ENCODE peak calls at places on chromosome 1, in seven cellular contexts. F is small intestine; T is CD8-positive, alpha-beta T cell; D is astrocyte; R is suprapubic skin; B is left ventricle myocardium inferior; K is dorsolateral prefrontal cortex. U is an unnamed sample.

GRCh38 chr1:153399401-153400055 is 8.7 kb upstream of the S100A8 start:
- DNase-seq in D (no peak), T (no peak), K (no peak), F (no peak), B (no peak), R (no peak), U (no peak)

GRCh38 chr1:210132582-210132981 is 100.0 kb upstream of the SERTAD4 start:
- DNase-seq in F (no peak), D (peak), B (no peak), R (no peak), T (no peak), K (no peak), U (no peak)

GRCh38 chr1:222369148-222369547 is 178.8 kb downstream of the HHIPL2 start:
- DNase-seq in F (no peak), K (no peak), B (no peak), R (no peak), T (no peak), D (no peak), U (no peak)

GRCh38 chr1:228837817-228838716 is 102.8 kb downstream of the RHOU start:
- DNase-seq in R (no peak), T (no peak), F (peak), D (peak), B (no peak), K (no peak), U (no peak)

GRCh38 chr1:43582162-43582566 is 51.5 kb downstream of the PTPRF start:
- DNase-seq in K (no peak), D (peak), R (no peak), F (peak), T (no peak), B (no peak), U (no peak)

GRCh38 chr1:198935371-198935921 is 296.6 kb downstream of the PTPRC start:
- DNase-seq in F (peak), B (peak), T (peak), R (peak), D (peak), K (peak), U (peak)

GRCh38 chr1:62362061-62362951 is 43.1 kb upstream of the KANK4 start:
- DNase-seq in R (no peak), D (no peak), F (no peak), T (no peak), B (no peak), K (no peak), U (no peak)

GRCh38 chr1:240210026-240210425 is 118.3 kb downstream of the FMN2 start:
- DNase-seq in F (no peak), R (no peak), B (no peak), K (no peak), D (peak), T (no peak), U (no peak)

GRCh38 chr1:83512371-83513004 is 486.4 kb downstream of the TTLL7 start:
- DNase-seq in K (no peak), T (no peak), F (no peak), D (no peak), B (no peak), R (no peak), U (no peak)

GRCh38 chr1:17653728-17654351 is 101.3 kb upstream of the ACTL8 start:
- DNase-seq in B (no peak), K (peak), T (no peak), R (no peak), D (no peak), F (peak), U (peak)

GRCh38 chr1:154320882-154321608 is at the start of gene AQP10:
- DNase-seq in F (peak), T (no peak), D (no peak), K (no peak), R (no peak), B (no peak), U (no peak)

GRCh38 chr1:203500279-203500678 is 6.3 kb downstream of the OPTC start:
- DNase-seq in T (no peak), R (no peak), D (no peak), B (no peak), K (no peak), F (no peak), U (peak)

GRCh38 chr1:243542726-243543415 is 287.0 kb downstream of the SDCCAG8 start:
- DNase-seq in F (no peak), T (no peak), D (no peak), K (no peak), B (no peak), R (no peak), U (no peak)

GRCh38 chr1:38191451-38191850 is 144.9 kb upstream of the POU3F1 start:
- DNase-seq in D (no peak), T (no peak), R (no peak), F (no peak), B (peak), K (no peak), U (no peak)

GRCh38 chr1:157092831-157093230 is 6.8 kb downstream of the ETV3L start:
- DNase-seq in B (peak), D (no peak), R (peak), T (no peak), K (no peak), F (no peak), U (peak)

GRCh38 chr1:14136152-14136763 is 436.3 kb downstream of the PRDM2 start:
- DNase-seq in B (no peak), D (no peak), F (no peak), T (no peak), K (no peak), R (no peak), U (no peak)

GRCh38 chr1:227242811-227243682 is 75.2 kb downstream of the CDC42BPA start:
- DNase-seq in K (no peak), D (no peak), B (no peak), T (no peak), R (no peak), F (no peak), U (no peak)

GRCh38 chr1:149843302-149844041 is 55.9 kb upstream of the BOLA1 start:
- DNase-seq in R (no peak), T (no peak), F (peak), K (no peak), D (no peak), B (no peak), U (no peak)

GRCh38 chr1:89363638-89364536 is at the start of gene GBP6:
- DNase-seq in T (no peak), B (peak), K (no peak), R (no peak), D (no peak), F (no peak), U (no peak)

GRCh38 chr1:53470155-53470554 is 11.0 kb downstream of the DMRTB1 start:
- DNase-seq in R (no peak), K (peak), T (no peak), B (peak), F (peak), D (peak), U (peak)

GRCh38 chr1:66207484-66207883 is 326.5 kb upstream of the SGIP1 start:
- DNase-seq in K (no peak), R (no peak), F (no peak), B (no peak), D (peak), T (no peak), U (no peak)

GRCh38 chr1:61674221-61674620 is 50.7 kb downstream of the TM2D1 start:
- DNase-seq in T (no peak), R (no peak), K (no peak), B (no peak), F (no peak), D (no peak), U (no peak)

GRCh38 chr1:231172411-231172810 is 10.6 kb downstream of the TRIM67 start:
- DNase-seq in R (no peak), B (peak), D (no peak), K (no peak), T (no peak), F (no peak), U (no peak)

GRCh38 chr1:169588785-169589485 is 2.7 kb upstream of the F5 start:
- DNase-seq in F (no peak), D (no peak), R (no peak), T (no peak), K (no peak), B (no peak), U (no peak)

GRCh38 chr1:101178688-101179491 is 57.9 kb upstream of the S1PR1 start:
- DNase-seq in F (peak), T (no peak), B (no peak), D (no peak), K (no peak), R (no peak), U (no peak)

GRCh38 chr1:147266381-147266780 is 23.9 kb downstream of the CHD1L start:
- DNase-seq in D (no peak), F (no peak), B (no peak), R (no peak), K (peak), T (no peak), U (no peak)

GRCh38 chr1:214401666-214402065 is 120.7 kb downstream of the SMYD2 start:
- DNase-seq in T (no peak), B (no peak), K (no peak), R (no peak), D (peak), F (no peak), U (no peak)

GRCh38 chr1:214400136-214400535 is 119.2 kb downstream of the SMYD2 start:
- DNase-seq in F (no peak), R (no peak), K (no peak), B (no peak), D (peak), T (no peak), U (no peak)

GRCh38 chr1:214396319-214396718 is 115.4 kb downstream of the SMYD2 start:
- DNase-seq in K (no peak), T (no peak), R (no peak), B (no peak), F (no peak), D (peak), U (no peak)

GRCh38 chr1:214398490-214398889 is 117.5 kb downstream of the SMYD2 start:
- DNase-seq in B (no peak), R (no peak), D (no peak), F (no peak), T (no peak), K (no peak), U (no peak)

DNA sequence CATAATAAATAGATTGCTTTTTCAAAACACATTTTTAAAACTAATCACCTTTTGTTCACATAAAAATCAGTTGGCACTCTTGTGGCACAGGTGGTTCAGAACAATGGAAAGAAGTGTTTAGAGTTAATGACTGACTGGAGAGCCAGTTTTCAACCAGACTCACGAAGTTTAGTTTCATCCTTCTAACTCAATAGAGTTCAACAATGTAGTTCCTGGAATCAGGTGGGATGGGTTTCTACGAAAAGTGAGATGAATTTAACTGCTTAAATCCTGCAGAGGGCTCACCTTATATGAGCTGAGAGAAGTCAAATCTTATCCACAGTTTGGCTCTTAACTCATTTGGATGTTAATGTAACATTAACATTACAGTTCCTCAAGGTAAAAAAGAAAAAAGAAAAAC is 116.5 kb downstream of the SMYD2 start:
- DNase-seq in F (no peak), R (no peak), T (no peak), B (no peak), D (no peak), K (no peak), U (no peak)
- H3K27ac ChIP-seq in F (no peak), R (no peak), T (no peak), B (no peak), D (no peak), K (no peak), U (no peak)

DNA sequence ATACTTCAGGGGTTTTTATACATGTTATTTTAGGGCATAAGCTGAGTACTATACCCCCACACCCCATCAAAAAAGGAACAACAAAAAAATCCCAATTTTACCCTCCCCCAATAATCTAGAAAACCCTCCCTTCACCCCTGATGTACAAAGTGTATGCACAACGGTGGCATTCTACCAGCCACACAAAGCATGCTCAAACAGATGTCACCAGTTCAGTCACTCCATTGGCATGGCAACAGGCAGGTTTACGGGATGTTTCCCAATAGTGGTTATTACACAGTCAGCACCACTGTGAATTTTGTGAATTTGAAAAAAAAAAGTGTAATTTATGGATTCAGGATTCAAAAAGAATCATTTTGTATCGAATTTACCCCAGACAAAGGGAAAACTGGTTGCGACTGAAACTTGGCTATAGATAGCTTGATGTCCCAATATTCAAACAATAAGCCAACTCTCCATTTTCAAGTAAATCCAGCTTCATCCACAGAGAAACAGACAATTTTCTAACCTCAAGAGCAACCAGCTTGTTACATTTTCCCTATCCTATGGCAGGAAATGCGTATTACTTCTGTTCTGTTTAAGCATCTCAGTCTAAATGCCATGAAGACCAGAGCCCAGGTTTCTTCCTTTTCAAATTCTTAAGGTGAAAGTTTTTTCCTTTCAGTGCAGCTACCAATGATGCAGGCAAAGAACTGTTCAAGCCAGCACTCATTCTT is 34.0 kb upstream of the SLC45A3 start:
- DNase-seq in K (peak), F (no peak), D (no peak), B (no peak), T (no peak), R (no peak), U (no peak)
- H3K27ac ChIP-seq in K (no peak), F (no peak), D (no peak), B (no peak), T (no peak), R (no peak), U (no peak)

GRCh38 chr1:235100124-235100801 is 28.4 kb downstream of the TOMM20 start:
- DNase-seq in D (no peak), F (no peak), T (no peak), R (no peak), B (no peak), K (no peak), U (no peak)
- H3K27ac ChIP-seq in D (no peak), F (no peak), T (no peak), R (no peak), B (peak), K (no peak), U (no peak)

GRCh38 chr1:117033149-117033548 is 27.0 kb upstream of the TTF2 start:
- DNase-seq in F (no peak), K (no peak), R (no peak), T (no peak), B (no peak), D (no peak), U (no peak)

GRCh38 chr1:117036018-117036421 is 24.1 kb upstream of the TTF2 start:
- DNase-seq in K (no peak), D (no peak), F (no peak), B (no peak), T (no peak), R (no peak), U (no peak)

GRCh38 chr1:117034791-117035290 is 25.3 kb upstream of the TTF2 start:
- DNase-seq in B (no peak), R (no peak), F (no peak), K (no peak), D (no peak), T (no peak), U (no peak)

GRCh38 chr1:117038236-117038635 is 21.9 kb upstream of the TTF2 start:
- DNase-seq in D (no peak), T (no peak), F (no peak), B (no peak), R (no peak), K (no peak), U (no peak)

GRCh38 chr1:117037802-117038201 is 22.3 kb upstream of the TTF2 start:
- DNase-seq in D (no peak), F (no peak), T (no peak), K (no peak), R (no peak), B (no peak), U (no peak)
- H3K27ac ChIP-seq in D (no peak), F (no peak), T (no peak), K (no peak), R (no peak), B (no peak), U (no peak)

GRCh38 chr1:2210084-2210653 is 15.6 kb upstream of the FAAP20 start:
- DNase-seq in F (no peak), R (no peak), T (no peak), B (no peak), K (no peak), D (no peak), U (no peak)
- H3K27ac ChIP-seq in F (no peak), R (peak), T (no peak), B (peak), K (no peak), D (no peak), U (peak)

DNA sequence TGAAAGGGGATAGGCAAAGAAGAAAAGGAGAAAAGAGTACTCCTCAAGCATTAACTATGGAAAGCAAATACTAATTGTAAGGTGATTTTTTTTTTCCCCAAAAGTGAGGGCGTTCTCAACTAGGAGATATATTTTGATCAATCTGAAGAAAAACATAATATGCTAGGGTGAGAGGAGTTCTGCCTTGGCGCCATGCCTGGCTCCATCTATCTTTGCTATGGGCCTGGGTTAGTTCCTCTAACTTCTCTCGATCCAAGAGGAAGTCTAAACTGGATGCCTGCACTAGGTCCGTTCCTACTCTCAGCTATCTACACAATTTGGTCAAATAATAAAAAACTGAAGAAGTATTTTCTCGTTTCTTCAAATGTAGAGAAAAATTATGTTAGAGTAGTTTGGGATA is 20.5 kb downstream of the CNN3 start:
- DNase-seq in K (no peak), T (no peak), D (no peak), B (no peak), F (no peak), R (no peak), U (no peak)
- H3K27ac ChIP-seq in K (no peak), T (no peak), D (no peak), B (no peak), F (no peak), R (no peak), U (no peak)

DNA sequence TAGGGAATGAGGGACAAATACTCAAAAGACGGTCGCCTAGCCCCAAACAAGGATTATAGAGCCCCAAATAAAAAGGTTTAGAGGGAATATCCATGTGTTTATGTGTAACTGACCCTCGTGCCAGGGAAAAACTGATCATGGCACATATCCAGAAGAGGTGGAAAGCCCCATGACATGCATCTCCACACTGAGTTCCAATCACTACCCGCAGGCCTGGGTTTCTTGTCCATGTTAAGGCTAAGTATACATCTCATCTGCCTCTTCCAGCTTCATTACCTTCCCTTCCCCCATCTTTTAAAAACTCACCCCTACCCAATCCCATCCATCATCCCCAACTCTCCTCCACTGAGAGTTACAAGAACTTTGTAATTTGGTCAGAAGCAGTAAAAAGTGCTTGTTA is 15.2 kb downstream of the GADD45A start:
- DNase-seq in F (no peak), R (no peak), K (no peak), B (no peak), T (no peak), D (no peak), U (no peak)
- H3K27ac ChIP-seq in F (no peak), R (no peak), K (no peak), B (no peak), T (no peak), D (peak), U (no peak)

DNA sequence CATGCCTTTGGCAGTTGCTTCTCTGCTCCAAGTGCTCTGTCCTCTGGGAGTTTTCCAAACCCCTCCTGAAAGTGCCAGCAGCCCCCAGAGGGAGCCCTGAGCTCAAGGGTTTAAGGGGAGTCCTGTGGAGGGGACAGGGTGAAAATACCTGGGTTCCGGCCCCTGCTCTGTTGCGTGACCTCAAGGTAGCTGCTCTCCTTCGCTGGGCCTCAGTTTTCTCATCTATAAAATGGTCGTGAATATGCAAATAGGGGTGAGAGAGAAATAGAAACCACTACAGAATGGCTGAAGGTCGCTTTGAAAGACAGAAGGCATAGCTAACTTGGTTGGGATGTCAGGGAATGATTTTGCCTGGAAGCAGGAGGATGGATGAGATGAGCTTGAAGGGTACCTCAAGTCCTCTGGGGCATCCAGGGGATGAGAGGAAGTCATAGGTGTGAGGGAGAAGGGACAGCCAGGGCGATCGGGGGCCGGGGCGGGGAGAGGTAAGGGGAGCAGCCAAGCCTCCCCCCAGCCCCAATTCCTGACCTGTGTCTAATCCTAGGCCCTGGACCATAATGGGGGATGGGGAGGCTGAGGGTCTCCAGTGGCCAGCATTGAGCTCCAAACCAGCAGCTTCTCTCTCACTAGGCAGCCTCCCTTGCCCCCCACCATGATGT is 12.4 kb downstream of the IFFO2 start:
- DNase-seq in F (no peak), D (no peak), B (no peak), R (no peak), T (no peak), K (no peak), U (no peak)
- H3K27ac ChIP-seq in F (no peak), D (no peak), B (peak), R (peak), T (no peak), K (peak), U (no peak)

U was measured in aorta.